ENCODE peak calls at places on chromosomes 5 and 9, in five cellular contexts. B is AG04450, K is pancreas, C is astrocyte, E is IMR-90. D is an unnamed sample.

GRCh38 chr5:174751154-174751990 is 27.0 kb downstream of the MSX2 start:
- DNase-seq in B (no peak), K (no peak), C (peak), E (no peak), D (no peak)

GRCh38 chr5:179285236-179285635 is 60.0 kb downstream of the ADAMTS2 start:
- DNase-seq in B (no peak), K (no peak), C (no peak), E (no peak), D (no peak)

GRCh38 chr5:38115318-38115827 is 143.0 kb upstream of the EGFLAM start:
- DNase-seq in B (no peak), K (no peak), C (no peak), E (no peak), D (no peak)

GRCh38 chr9:7304596-7304995 is 495.0 kb downstream of the DMAC1 start:
- DNase-seq in B (no peak), K (no peak), C (no peak), E (no peak), D (no peak)

GRCh38 chr5:43024217-43024616 is 15.9 kb downstream of the ANXA2R start:
- DNase-seq in B (no peak), K (no peak), C (no peak), E (no peak), D (no peak)

GRCh38 chr5:117299940-117300339 is 725.3 kb upstream of the SEMA6A start:
- DNase-seq in B (no peak), K (no peak), C (no peak), E (no peak), D (no peak)

GRCh38 chr9:97705354-97705950 is 8.3 kb upstream of the XPA start:
- DNase-seq in B (no peak), K (no peak), C (peak), E (no peak), D (peak)

GRCh38 chr9:134057311-134057665 is 10.5 kb downstream of the BRD3 start:
- DNase-seq in B (no peak), K (no peak), C (no peak), E (no peak), D (no peak)

GRCh38 chr5:17019324-17019723 is 83.2 kb upstream of the MYO10 start:
- DNase-seq in B (no peak), K (no peak), C (no peak), E (peak), D (no peak)

GRCh38 chr9:37295796-37296195 is 126.7 kb upstream of the GRHPR start:
- DNase-seq in B (no peak), K (no peak), C (no peak), E (no peak), D (no peak)

GRCh38 chr9:130239741-130240241 is 25.8 kb upstream of the HMCN2 start:
- DNase-seq in B (no peak), K (peak), C (no peak), E (peak), D (no peak)

GRCh38 chr5:55141945-55142690 is 17.9 kb upstream of the GPX8 start:
- DNase-seq in B (no peak), K (no peak), C (no peak), E (no peak), D (no peak)

GRCh38 chr5:76111510-76112174 is 28.5 kb downstream of the SV2C start:
- DNase-seq in B (no peak), K (no peak), C (no peak), E (no peak), D (no peak)

GRCh38 chr5:76114192-76114795 is 31.1 kb downstream of the SV2C start:
- DNase-seq in B (no peak), K (peak), C (no peak), E (no peak), D (no peak)

GRCh38 chr5:76113103-76113502 is 29.9 kb downstream of the SV2C start:
- DNase-seq in B (no peak), K (no peak), C (no peak), E (no peak), D (no peak)
- H3K27ac ChIP-seq in B (no peak), K (no peak), C (no peak), E (no peak), D (no peak)

DNA sequence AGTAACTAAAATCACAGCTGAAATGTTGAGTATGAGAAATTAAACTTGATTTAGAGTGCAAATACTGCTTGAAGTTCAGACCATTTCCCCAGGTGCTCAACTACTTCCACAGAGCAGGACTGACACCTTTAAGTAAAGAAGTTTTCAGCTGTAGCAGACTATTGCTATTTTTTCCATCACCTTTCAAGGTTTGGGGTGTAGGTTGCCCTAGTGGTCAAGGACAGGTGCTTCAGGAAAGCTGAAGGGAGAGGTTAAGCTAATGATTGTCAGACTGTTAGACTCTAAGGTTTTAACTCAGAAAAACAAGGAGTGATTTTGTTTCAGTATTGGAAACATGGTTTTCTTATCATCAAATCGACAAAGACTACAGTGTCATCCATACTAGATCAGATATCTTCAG is 162.1 kb downstream of the CCDC192 start:
- DNase-seq in B (no peak), K (no peak), C (no peak), E (no peak), D (no peak)
- TF ChIP-seq CTCF in B (no peak), K (no peak), C (no peak), E (no peak), D (peak)

GRCh38 chr9:93479726-93480125 is 26.3 kb upstream of the FAM120AOS start:
- DNase-seq in B (no peak), K (no peak), C (no peak), E (peak), D (no peak)

GRCh38 chr9:93475856-93476255 is 22.5 kb upstream of the FAM120AOS start:
- DNase-seq in B (no peak), K (no peak), C (no peak), E (peak), D (no peak)

GRCh38 chr9:93476924-93477323 is 23.5 kb upstream of the FAM120AOS start:
- DNase-seq in B (no peak), K (no peak), C (no peak), E (no peak), D (no peak)

GRCh38 chr9:93475108-93475507 is 21.7 kb upstream of the FAM120AOS start:
- DNase-seq in B (no peak), K (no peak), C (no peak), E (no peak), D (no peak)

GRCh38 chr9:93477397-93477796 is 24.0 kb upstream of the FAM120AOS start:
- DNase-seq in B (no peak), K (no peak), C (no peak), E (no peak), D (no peak)
- H3K27ac ChIP-seq in B (no peak), K (no peak), C (no peak), E (no peak), D (no peak)

GRCh38 chr9:698937-699336 is 142.6 kb upstream of the DMRT1 start:
- DNase-seq in B (no peak), K (no peak), C (no peak), E (no peak), D (no peak)

GRCh38 chr9:698276-698675 is 143.2 kb upstream of the DMRT1 start:
- DNase-seq in B (no peak), K (no peak), C (peak), E (peak), D (peak)

GRCh38 chr9:695252-695651 is 146.2 kb upstream of the DMRT1 start:
- DNase-seq in B (no peak), K (no peak), C (no peak), E (no peak), D (no peak)

GRCh38 chr9:694499-695154 is 146.9 kb upstream of the DMRT1 start:
- DNase-seq in B (peak), K (no peak), C (peak), E (peak), D (peak)

DNA sequence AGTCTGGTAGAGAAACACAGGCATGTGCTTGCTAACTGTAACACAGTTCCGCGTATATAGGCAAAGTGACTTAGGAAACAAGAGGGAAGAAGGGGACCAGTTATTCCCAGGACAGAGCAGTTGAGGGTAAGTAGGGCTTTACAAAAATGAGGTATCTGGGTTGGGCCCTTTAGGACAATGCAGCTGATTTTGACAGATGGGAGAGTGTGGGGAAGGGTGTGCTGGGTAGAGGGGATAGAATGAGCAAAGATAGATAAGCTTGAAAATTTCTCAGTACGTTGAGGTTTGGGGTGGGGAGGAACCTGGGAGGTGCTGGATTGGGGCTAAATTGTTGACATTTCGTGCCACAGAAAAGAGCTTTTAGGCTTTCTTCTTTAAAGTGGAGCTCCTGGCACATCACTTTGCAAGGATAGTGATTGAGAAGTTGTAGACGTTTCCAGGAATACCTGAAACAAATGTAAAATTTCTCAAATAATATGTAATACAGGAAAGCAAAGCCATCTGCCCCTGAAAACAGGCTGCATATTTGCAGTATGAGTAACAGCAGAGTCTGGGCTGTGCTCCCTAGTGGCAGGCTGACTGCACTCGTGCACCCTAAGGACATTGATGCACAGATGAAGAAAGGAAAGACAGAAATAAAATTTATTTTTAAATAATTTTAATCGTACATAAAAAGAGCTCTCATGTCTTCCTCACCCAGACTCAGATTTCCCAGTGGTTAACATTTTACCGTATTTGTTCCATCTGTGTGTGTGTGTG is 145.0 kb upstream of the DMRT1 start:
- DNase-seq in B (no peak), K (no peak), C (peak), E (peak), D (peak)
- TF ChIP-seq CTCF in B (peak), K (no peak), C (peak), E (peak), D (peak)

GRCh38 chr5:169707714-169708113 is 70.6 kb downstream of the DOCK2 start:
- DNase-seq in B (no peak), K (no peak), C (no peak), E (no peak), D (no peak)
- H3K27ac ChIP-seq in B (no peak), K (no peak), C (no peak), E (no peak), D (no peak)

GRCh38 chr5:60841361-60841760 is 2.7 kb downstream of the ELOVL7 start:
- DNase-seq in B (no peak), K (no peak), C (no peak), E (no peak), D (no peak)

GRCh38 chr5:60844429-60844890 is 391 bp upstream of the ELOVL7 start:
- DNase-seq in B (no peak), K (no peak), C (peak), E (peak), D (peak)

GRCh38 chr5:60846298-60846697 is 2.2 kb upstream of the ELOVL7 start:
- DNase-seq in B (no peak), K (no peak), C (no peak), E (no peak), D (no peak)

GRCh38 chr5:60842859-60843692 is 993 bp downstream of the ELOVL7 start:
- DNase-seq in B (no peak), K (peak), C (no peak), E (no peak), D (no peak)

GRCh38 chr5:60843693-60844428 is at the start of gene ELOVL7:
- DNase-seq in B (no peak), K (peak), C (peak), E (peak), D (no peak)
- TF ChIP-seq CTCF in B (peak), K (no peak), C (no peak), E (peak), D (peak)

GRCh38 chr5:173714551-173715428 is 98.3 kb upstream of the BOD1 start:
- DNase-seq in B (peak), K (no peak), C (peak), E (peak), D (peak)

GRCh38 chr5:173710528-173710927 is 94.1 kb upstream of the BOD1 start:
- DNase-seq in B (no peak), K (no peak), C (no peak), E (no peak), D (no peak)

GRCh38 chr5:173715607-173716006 is 99.2 kb upstream of the BOD1 start:
- DNase-seq in B (no peak), K (no peak), C (no peak), E (peak), D (no peak)

GRCh38 chr5:173711466-173711865 is 95.0 kb upstream of the BOD1 start:
- DNase-seq in B (no peak), K (no peak), C (no peak), E (no peak), D (no peak)

GRCh38 chr5:173712609-173713176 is 96.2 kb upstream of the BOD1 start:
- DNase-seq in B (no peak), K (no peak), C (no peak), E (no peak), D (no peak)
- H3K27ac ChIP-seq in B (no peak), K (no peak), C (no peak), E (no peak), D (no peak)

GRCh38 chr9:95336281-95336680 is 18.8 kb upstream of the FANCC start:
- DNase-seq in B (no peak), K (no peak), C (no peak), E (no peak), D (no peak)
- TF ChIP-seq CTCF in B (peak), K (peak), C (peak), E (peak), D (peak)

D was measured in brain microvascular endothelial cell.